ENCODE peak calls at places on chromosomes 16 and 17, in five cellular contexts. One of them, this sample, is unnamed.

GRCh38 chr17:50518265-50519023 is 10.2 kb downstream of the MYCBPAP start:
- DNase-seq in H1: no peak
- DNase-seq in HepG2: peak
- DNase-seq in NT2/D1: no peak
- DNase-seq in GM12878: no peak
- DNase-seq in this sample: no peak

GRCh38 chr17:67343237-67343636 is 23.1 kb downstream of the PSMD12 start:
- DNase-seq in H1: no peak
- DNase-seq in HepG2: no peak
- DNase-seq in NT2/D1: no peak
- DNase-seq in GM12878: no peak
- DNase-seq in this sample: no peak

GRCh38 chr16:6096931-6097665 is 999.5 kb upstream of the EEF2KMT start:
- DNase-seq in H1: no peak
- DNase-seq in HepG2: no peak
- DNase-seq in NT2/D1: no peak
- DNase-seq in GM12878: no peak
- DNase-seq in this sample: no peak

GRCh38 chr17:77312786-77313599 is 172.2 kb downstream of the SEC14L1 start:
- DNase-seq in H1: no peak
- DNase-seq in HepG2: peak
- DNase-seq in NT2/D1: no peak
- DNase-seq in GM12878: no peak
- DNase-seq in this sample: no peak

GRCh38 chr17:19362293-19363113 is at the start of gene B9D1:
- DNase-seq in H1: peak
- DNase-seq in HepG2: peak
- DNase-seq in NT2/D1: peak
- DNase-seq in GM12878: peak
- DNase-seq in this sample: peak

GRCh38 chr16:57720142-57720575 is 15.4 kb upstream of the KATNB1 start:
- DNase-seq in H1: no peak
- DNase-seq in HepG2: peak
- DNase-seq in NT2/D1: no peak
- DNase-seq in GM12878: no peak
- DNase-seq in this sample: peak

GRCh38 chr16:66490774-66491715 is 58.9 kb downstream of the TK2 start:
- DNase-seq in H1: no peak
- DNase-seq in HepG2: no peak
- DNase-seq in NT2/D1: no peak
- DNase-seq in GM12878: no peak
- DNase-seq in this sample: no peak

GRCh38 chr16:67545665-67546024 is 16.7 kb upstream of the CTCF start:
- DNase-seq in H1: no peak
- DNase-seq in HepG2: no peak
- DNase-seq in NT2/D1: no peak
- DNase-seq in GM12878: no peak
- DNase-seq in this sample: no peak

GRCh38 chr16:50908468-50908867 is 166.6 kb downstream of the CYLD start:
- DNase-seq in H1: no peak
- DNase-seq in HepG2: no peak
- DNase-seq in NT2/D1: no peak
- DNase-seq in GM12878: no peak
- DNase-seq in this sample: no peak

GRCh38 chr17:57158296-57158695 is 73.2 kb downstream of the AKAP1 start:
- DNase-seq in H1: no peak
- DNase-seq in HepG2: no peak
- DNase-seq in NT2/D1: no peak
- DNase-seq in GM12878: no peak
- DNase-seq in this sample: no peak

GRCh38 chr17:36661047-36661666 is 59.8 kb downstream of the MRM1 start:
- DNase-seq in H1: no peak
- DNase-seq in HepG2: no peak
- DNase-seq in NT2/D1: no peak
- DNase-seq in GM12878: no peak
- DNase-seq in this sample: no peak

GRCh38 chr16:51630051-51630450 is 479.0 kb upstream of the SALL1 start:
- DNase-seq in H1: peak
- DNase-seq in HepG2: no peak
- DNase-seq in NT2/D1: peak
- DNase-seq in GM12878: no peak
- DNase-seq in this sample: peak

GRCh38 chr17:48254896-48255295 is 147.3 kb downstream of the SNX11 start:
- DNase-seq in H1: no peak
- DNase-seq in HepG2: no peak
- DNase-seq in NT2/D1: no peak
- DNase-seq in GM12878: no peak
- DNase-seq in this sample: no peak

GRCh38 chr17:79041723-79042420 is 17.9 kb downstream of the C1QTNF1 start:
- DNase-seq in H1: no peak
- DNase-seq in HepG2: no peak
- DNase-seq in NT2/D1: no peak
- DNase-seq in GM12878: no peak
- DNase-seq in this sample: no peak

GRCh38 chr17:62626719-62627218 is 701 bp upstream of the MRC2 start:
- DNase-seq in H1: no peak
- DNase-seq in HepG2: peak
- DNase-seq in NT2/D1: no peak
- DNase-seq in GM12878: no peak
- DNase-seq in this sample: no peak

GRCh38 chr17:66835476-66835875 is 559 bp downstream of the CACNG5 start:
- DNase-seq in H1: no peak
- DNase-seq in HepG2: no peak
- DNase-seq in NT2/D1: no peak
- DNase-seq in GM12878: no peak
- DNase-seq in this sample: no peak

GRCh38 chr16:88437367-88437964 is 15.6 kb upstream of the ZFPM1 start:
- DNase-seq in H1: peak
- DNase-seq in HepG2: peak
- DNase-seq in NT2/D1: no peak
- DNase-seq in GM12878: no peak
- DNase-seq in this sample: peak

GRCh38 chr17:74807376-74807775 is 31.2 kb upstream of the NAT9 start:
- DNase-seq in H1: no peak
- DNase-seq in HepG2: no peak
- DNase-seq in NT2/D1: no peak
- DNase-seq in GM12878: no peak
- DNase-seq in this sample: no peak

GRCh38 chr16:16879567-16880251 is 500.8 kb downstream of the NPIPA7 start:
- DNase-seq in H1: no peak
- DNase-seq in HepG2: no peak
- DNase-seq in NT2/D1: no peak
- DNase-seq in GM12878: no peak
- DNase-seq in this sample: no peak

GRCh38 chr16:78183437-78183836 is 84.0 kb downstream of the WWOX start:
- DNase-seq in H1: no peak
- DNase-seq in HepG2: no peak
- DNase-seq in NT2/D1: no peak
- DNase-seq in GM12878: no peak
- DNase-seq in this sample: no peak

GRCh38 chr17:80760501-80760900 is 215.9 kb downstream of the RPTOR start:
- DNase-seq in H1: no peak
- DNase-seq in HepG2: no peak
- DNase-seq in NT2/D1: no peak
- DNase-seq in GM12878: peak
- DNase-seq in this sample: no peak

GRCh38 chr17:62188713-62189112 is 123.6 kb upstream of the MED13 start:
- DNase-seq in H1: no peak
- DNase-seq in HepG2: peak
- DNase-seq in NT2/D1: peak
- DNase-seq in GM12878: no peak
- DNase-seq in this sample: no peak

GRCh38 chr16:12898556-12898955 is 2.8 kb upstream of the SHISA9 start:
- DNase-seq in H1: no peak
- DNase-seq in HepG2: no peak
- DNase-seq in NT2/D1: no peak
- DNase-seq in GM12878: no peak
- DNase-seq in this sample: no peak

GRCh38 chr17:35752471-35752870 is 568 bp downstream of the GAS2L2 start:
- DNase-seq in H1: no peak
- DNase-seq in HepG2: no peak
- DNase-seq in NT2/D1: no peak
- DNase-seq in GM12878: no peak
- DNase-seq in this sample: no peak

GRCh38 chr16:28188085-28188916 is 23.5 kb downstream of the XPO6 start:
- DNase-seq in H1: no peak
- DNase-seq in HepG2: no peak
- DNase-seq in NT2/D1: no peak
- DNase-seq in GM12878: peak
- DNase-seq in this sample: no peak

GRCh38 chr16:70594569-70594968 is 51.8 kb upstream of the IL34 start:
- DNase-seq in H1: no peak
- DNase-seq in HepG2: no peak
- DNase-seq in NT2/D1: no peak
- DNase-seq in GM12878: no peak
- DNase-seq in this sample: no peak

GRCh38 chr16:85441890-85442670 is 171.0 kb upstream of the GSE1 start:
- DNase-seq in H1: no peak
- DNase-seq in HepG2: no peak
- DNase-seq in NT2/D1: no peak
- DNase-seq in GM12878: no peak
- DNase-seq in this sample: no peak

GRCh38 chr16:3129137-3130131 is 5.4 kb upstream of the ZNF213 start:
- DNase-seq in H1: peak
- DNase-seq in HepG2: peak
- DNase-seq in NT2/D1: no peak
- DNase-seq in GM12878: no peak
- DNase-seq in this sample: peak

GRCh38 chr16:66135376-66135775 is 231.1 kb upstream of the CDH5 start:
- DNase-seq in H1: no peak
- DNase-seq in HepG2: no peak
- DNase-seq in NT2/D1: no peak
- DNase-seq in GM12878: no peak
- DNase-seq in this sample: no peak

GRCh38 chr17:78278139-78278741 is 46.8 kb downstream of the TMEM235 start:
- DNase-seq in H1: no peak
- DNase-seq in HepG2: no peak
- DNase-seq in NT2/D1: no peak
- DNase-seq in GM12878: no peak
- DNase-seq in this sample: no peak

GRCh38 chr17:78111012-78111726 is 17.4 kb downstream of the TMC6 start:
- DNase-seq in H1: no peak
- DNase-seq in HepG2: no peak
- DNase-seq in NT2/D1: no peak
- DNase-seq in GM12878: no peak
- DNase-seq in this sample: no peak

GRCh38 chr16:79792952-79793351 is 192.4 kb upstream of the MAF start:
- DNase-seq in H1: no peak
- DNase-seq in HepG2: no peak
- DNase-seq in NT2/D1: no peak
- DNase-seq in GM12878: no peak
- DNase-seq in this sample: no peak

GRCh38 chr17:39627170-39627716 is 491 bp downstream of the PPP1R1B start:
- DNase-seq in H1: no peak
- DNase-seq in HepG2: no peak
- DNase-seq in NT2/D1: no peak
- DNase-seq in GM12878: no peak
- DNase-seq in this sample: no peak
- TF ChIP-seq SUZ12 in H1: peak
- TF ChIP-seq SUZ12 in HepG2: no peak
- TF ChIP-seq SUZ12 in NT2/D1: no peak
- TF ChIP-seq SUZ12 in GM12878: no peak
- TF ChIP-seq SUZ12 in this sample: no peak

GRCh38 chr16:84315422-84315821 is 20.7 kb downstream of the WFDC1 start:
- DNase-seq in H1: no peak
- DNase-seq in HepG2: peak
- DNase-seq in NT2/D1: no peak
- DNase-seq in GM12878: no peak
- DNase-seq in this sample: no peak
- TF ChIP-seq SUZ12 in H1: no peak
- TF ChIP-seq SUZ12 in HepG2: no peak
- TF ChIP-seq SUZ12 in NT2/D1: no peak
- TF ChIP-seq SUZ12 in GM12878: no peak
- TF ChIP-seq SUZ12 in this sample: no peak

GRCh38 chr17:71098071-71098470 is 928.7 kb downstream of the KCNJ2 start:
- DNase-seq in H1: no peak
- DNase-seq in HepG2: no peak
- DNase-seq in NT2/D1: no peak
- DNase-seq in GM12878: no peak
- DNase-seq in this sample: no peak

DNA sequence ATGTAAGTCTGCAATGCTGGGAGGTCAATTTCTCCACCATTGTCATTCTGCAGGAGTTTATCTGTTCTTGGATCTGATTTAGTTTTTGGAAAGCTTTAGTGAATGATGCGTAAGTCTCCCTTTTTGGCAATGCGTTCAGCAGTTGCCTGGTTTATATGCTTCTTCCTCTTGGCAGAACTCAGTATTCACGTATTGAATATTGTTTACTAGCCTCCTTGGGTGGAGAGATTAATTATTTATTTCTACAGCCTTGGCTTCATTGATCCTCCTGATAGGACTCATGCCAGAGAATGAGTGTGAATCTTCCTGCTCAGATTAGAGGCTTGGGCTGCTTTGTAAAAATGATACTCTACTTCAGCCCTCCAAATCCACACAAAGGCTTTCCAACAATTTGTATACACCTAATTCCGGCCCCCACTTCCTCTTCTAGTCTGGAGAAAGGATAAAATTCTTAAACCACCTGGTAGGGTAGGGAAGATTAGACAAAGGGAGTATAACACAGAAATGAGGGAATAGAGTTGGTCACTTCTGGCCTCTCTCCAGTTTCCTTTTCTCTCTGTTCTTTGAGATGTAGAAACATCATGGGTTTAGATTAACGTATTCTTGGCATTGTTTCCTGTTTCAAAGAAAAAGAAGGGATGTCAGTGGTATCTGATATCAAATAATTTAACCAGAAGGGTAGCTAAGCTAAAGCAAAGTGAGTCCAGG is 929.8 kb downstream of the KCNJ2 start:
- DNase-seq in H1: no peak
- DNase-seq in HepG2: no peak
- DNase-seq in NT2/D1: no peak
- DNase-seq in GM12878: no peak
- DNase-seq in this sample: no peak
- TF ChIP-seq SUZ12 in H1: no peak
- TF ChIP-seq SUZ12 in HepG2: no peak
- TF ChIP-seq SUZ12 in NT2/D1: no peak
- TF ChIP-seq SUZ12 in GM12878: no peak
- TF ChIP-seq SUZ12 in this sample: no peak

DNA sequence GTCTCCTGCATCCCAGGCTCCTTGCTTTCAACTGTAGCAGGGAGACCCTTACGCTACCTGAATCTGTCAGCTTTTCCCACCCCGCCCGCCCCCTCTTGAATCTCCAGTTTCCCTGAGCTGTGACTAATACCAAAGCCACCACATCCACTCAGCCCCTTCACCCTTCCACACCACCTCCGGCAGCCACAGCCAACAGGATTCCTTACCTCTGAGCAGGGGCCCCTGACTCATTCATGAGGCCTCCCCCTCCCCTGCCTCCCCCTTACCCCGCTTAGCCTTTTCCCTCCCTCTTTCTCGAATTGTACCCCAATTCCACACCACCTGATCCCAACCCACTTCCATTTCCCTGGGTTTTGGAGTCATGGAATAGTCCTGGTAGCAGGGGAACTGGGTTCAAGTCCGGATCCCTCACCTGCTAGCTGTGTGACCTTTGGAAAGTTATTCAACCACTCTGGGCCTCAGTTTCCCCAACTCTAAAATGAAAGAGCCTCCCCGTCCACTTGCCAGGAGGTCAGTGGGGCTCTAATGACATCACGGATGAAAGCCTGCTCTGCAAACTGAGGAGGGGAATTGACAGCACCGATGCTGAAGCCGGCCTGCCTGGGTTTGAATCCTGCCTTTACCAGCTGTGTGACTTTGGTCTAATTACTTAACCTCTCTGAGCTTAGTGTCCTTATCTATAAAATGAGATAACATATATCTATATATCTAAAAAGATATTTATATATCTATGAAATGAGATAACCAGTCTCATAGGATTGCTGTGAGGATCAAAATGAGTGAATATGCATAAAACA is 2.1 kb downstream of the STX1B start:
- DNase-seq in H1: no peak
- DNase-seq in HepG2: no peak
- DNase-seq in NT2/D1: no peak
- DNase-seq in GM12878: no peak
- DNase-seq in this sample: no peak
- TF ChIP-seq SUZ12 in H1: no peak
- TF ChIP-seq SUZ12 in HepG2: no peak
- TF ChIP-seq SUZ12 in NT2/D1: no peak
- TF ChIP-seq SUZ12 in GM12878: no peak
- TF ChIP-seq SUZ12 in this sample: no peak